ENCODE peak calls at places on chromosome 1, in nine cellular contexts. D is psoas muscle; H is thoracic aorta; A is uterus; F is H1; C is left ventricle myocardium inferior; N is CD8-positive, alpha-beta T cell; T is effector memory CD4-positive, alpha-beta T cell; Q is lower lobe of right lung. P is an unnamed sample. For H3K36me3, the result is how much of the 10 kb centered on the place peaks cover.

GRCh38 chr1:44947060-44947773 is 39.2 kb downstream of the EIF2B3 start:
- DNase-seq in H (no peak), Q (no peak), N (no peak), A (peak), D (no peak), C (no peak), T (no peak), F (no peak), P (no peak)

GRCh38 chr1:34885405-34886247 is 26.1 kb upstream of the SMIM12 start:
- DNase-seq in Q (peak), T (peak), N (peak), D (peak), A (no peak), H (no peak), F (peak), C (peak), P (no peak)

GRCh38 chr1:7253118-7253480 is 467.8 kb downstream of the CAMTA1 start:
- DNase-seq in N (no peak), Q (no peak), F (no peak), H (no peak), A (no peak), D (no peak), T (no peak), C (no peak), P (no peak)

GRCh38 chr1:31062867-31063380 is 2.6 kb downstream of the PUM1 start:
- DNase-seq in C (no peak), H (no peak), T (no peak), D (no peak), N (no peak), Q (no peak), F (no peak), A (no peak), P (no peak)

GRCh38 chr1:16430598-16430997 is 6.6 kb downstream of the SPATA21 start:
- DNase-seq in Q (no peak), C (no peak), H (no peak), F (no peak), A (no peak), D (no peak), T (no peak), N (no peak), P (no peak)

GRCh38 chr1:205444931-205445652 is 10.8 kb downstream of the BLACAT1 start:
- DNase-seq in H (peak), T (no peak), F (peak), N (no peak), Q (no peak), C (no peak), A (peak), D (peak), P (no peak)

GRCh38 chr1:67322442-67322841 is 14.8 kb downstream of the IL12RB2 start:
- DNase-seq in A (no peak), C (no peak), N (no peak), T (no peak), F (no peak), Q (no peak), H (no peak), D (no peak), P (no peak)

GRCh38 chr1:226276077-226276682 is 32.8 kb downstream of the LIN9 start:
- DNase-seq in Q (no peak), A (no peak), C (no peak), D (no peak), H (no peak), N (no peak), T (no peak), F (no peak), P (peak)

GRCh38 chr1:162973381-162973795 is 95.8 kb upstream of the RGS4 start:
- DNase-seq in T (no peak), F (no peak), Q (no peak), A (no peak), D (no peak), H (no peak), N (no peak), C (no peak), P (peak)

GRCh38 chr1:14919289-14919688 is 234.3 kb upstream of the TMEM51 start:
- DNase-seq in Q (no peak), D (no peak), N (no peak), F (no peak), C (no peak), H (no peak), A (no peak), T (no peak), P (no peak)

GRCh38 chr1:20302093-20302471 is 11.4 kb downstream of the VWA5B1 start:
- DNase-seq in N (no peak), H (no peak), T (no peak), A (no peak), D (peak), C (peak), F (no peak), Q (no peak), P (peak)

GRCh38 chr1:18288609-18289219 is 181.1 kb downstream of the IGSF21 start:
- DNase-seq in N (no peak), H (no peak), Q (no peak), F (no peak), D (no peak), C (no peak), A (no peak), T (no peak), P (no peak)

GRCh38 chr1:36966242-36966641 is 68.1 kb downstream of the GRIK3 start:
- DNase-seq in N (no peak), C (no peak), T (no peak), A (no peak), Q (no peak), H (no peak), D (no peak), F (peak), P (peak)

GRCh38 chr1:22676916-22677601 is 24.0 kb downstream of the C1QB start:
- DNase-seq in H (no peak), N (no peak), Q (no peak), A (no peak), F (peak), D (no peak), C (no peak), T (no peak), P (no peak)

GRCh38 chr1:235933017-235933416 is 66.3 kb upstream of the LYST start:
- DNase-seq in H (no peak), T (no peak), C (no peak), Q (no peak), F (no peak), A (no peak), N (no peak), D (no peak), P (no peak)
- H3K36me3 ChIP-seq in H (under half), T (under half), C (under half), Q (under half), F (under half), A (under half), N (under half), D (under half), P (under half)

GRCh38 chr1:81550753-81551152 is 250.0 kb upstream of the ADGRL2 start:
- DNase-seq in D (no peak), A (no peak), T (no peak), N (no peak), F (no peak), Q (no peak), C (no peak), H (no peak), P (peak)
- H3K27ac ChIP-seq in D (no peak), A (no peak), T (no peak), N (no peak), F (no peak), Q (no peak), C (peak), H (no peak), P (no peak)

GRCh38 chr1:1314237-1314586 is 5.8 kb downstream of the PUSL1 start:
- DNase-seq in Q (no peak), D (no peak), C (no peak), H (no peak), N (no peak), A (no peak), T (no peak), F (no peak), P (no peak)

GRCh38 chr1:1317420-1317819 is 7.0 kb downstream of the INTS11 start:
- DNase-seq in Q (no peak), T (no peak), N (no peak), H (no peak), C (no peak), D (no peak), A (no peak), F (no peak), P (no peak)

GRCh38 chr1:1314678-1315335 is 6.4 kb downstream of the PUSL1 start:
- DNase-seq in C (no peak), A (no peak), D (no peak), T (no peak), F (no peak), N (no peak), Q (no peak), H (no peak), P (no peak)

GRCh38 chr1:1313500-1314236 is 5.3 kb downstream of the PUSL1 start:
- DNase-seq in T (no peak), N (no peak), A (no peak), D (no peak), Q (no peak), C (no peak), F (no peak), H (no peak), P (no peak)

GRCh38 chr1:1315435-1315901 is 7.1 kb downstream of the PUSL1 start:
- DNase-seq in T (no peak), F (no peak), C (no peak), Q (no peak), N (no peak), D (no peak), H (no peak), A (peak), P (no peak)
- H3K36me3 ChIP-seq in T (half or more), F (half or more), C (half or more), Q (half or more), N (under half), D (under half), H (under half), A (under half), P (half or more)

DNA sequence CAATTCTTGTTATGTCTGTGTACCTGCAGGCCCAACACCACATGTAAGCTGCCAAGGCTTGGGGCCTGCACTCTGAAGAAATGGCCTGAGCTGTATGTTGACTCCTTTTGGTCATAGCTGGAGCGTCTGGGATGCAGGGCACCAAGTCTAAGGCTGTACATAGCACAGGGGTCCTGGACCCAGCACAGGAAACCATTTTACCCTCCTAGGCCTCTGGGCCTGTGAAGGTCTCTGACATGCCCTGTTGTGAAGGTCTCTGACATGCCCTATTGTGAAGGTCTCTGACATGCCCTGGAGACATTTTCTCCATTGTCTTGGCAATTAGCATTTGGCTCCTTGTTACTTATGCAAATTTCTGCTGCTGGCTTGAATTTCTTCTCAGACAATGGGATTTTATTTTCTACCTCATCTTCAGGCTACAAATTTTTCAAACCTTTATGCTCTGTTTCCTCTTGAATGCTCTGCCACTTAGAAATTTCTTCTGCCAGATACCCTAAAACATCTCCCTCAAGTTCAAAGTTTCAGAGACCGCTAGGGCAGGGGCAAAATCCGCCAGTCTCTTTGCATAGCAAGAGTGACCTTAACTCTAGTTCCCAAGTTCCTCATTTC is 246.7 kb upstream of the B3GALT2 start:
- DNase-seq in C (no peak), A (no peak), D (no peak), F (no peak), Q (no peak), T (no peak), N (no peak), H (no peak), P (no peak)
- H3K27ac ChIP-seq in C (no peak), A (no peak), D (no peak), F (no peak), Q (no peak), T (no peak), N (no peak), H (no peak), P (no peak)